ENCODE peak calls at places on chromosomes 13 and 19, in five cellular contexts. One of them, this sample, is unnamed.

GRCh38 chr19:38658462-38659306 is 11.2 kb downstream of the ACTN4 start:
- DNase-seq in GM12892: no peak
- DNase-seq in body of pancreas: peak
- DNase-seq in NCI-H2081 treated with DMSO at 0.1 percent for 48 hours: peak
- DNase-seq in putamen: no peak
- DNase-seq in this sample: peak

GRCh38 chr19:55674459-55674840 is 576 bp upstream of the EPN1 start:
- DNase-seq in GM12892: no peak
- DNase-seq in body of pancreas: no peak
- DNase-seq in NCI-H2081 treated with DMSO at 0.1 percent for 48 hours: no peak
- DNase-seq in putamen: no peak
- DNase-seq in this sample: no peak

GRCh38 chr19:49338691-49339363 is 3.6 kb downstream of the CD37 start:
- DNase-seq in body of pancreas: peak
- DNase-seq in GM12892: no peak
- DNase-seq in putamen: no peak
- DNase-seq in NCI-H2081 treated with DMSO at 0.1 percent for 48 hours: no peak
- DNase-seq in this sample: peak

GRCh38 chr13:27704681-27705080 is 83.0 kb downstream of the POLR1D start:
- DNase-seq in putamen: no peak
- DNase-seq in GM12892: no peak
- DNase-seq in NCI-H2081 treated with DMSO at 0.1 percent for 48 hours: no peak
- DNase-seq in body of pancreas: no peak
- DNase-seq in this sample: no peak

GRCh38 chr13:72657379-72657778 is 70.0 kb downstream of the MZT1 start:
- DNase-seq in body of pancreas: no peak
- DNase-seq in GM12892: no peak
- DNase-seq in putamen: no peak
- DNase-seq in NCI-H2081 treated with DMSO at 0.1 percent for 48 hours: no peak
- DNase-seq in this sample: no peak

GRCh38 chr19:1590641-1591397 is 1.8 kb downstream of the MBD3 start:
- DNase-seq in NCI-H2081 treated with DMSO at 0.1 percent for 48 hours: no peak
- DNase-seq in body of pancreas: no peak
- DNase-seq in putamen: no peak
- DNase-seq in GM12892: no peak
- DNase-seq in this sample: no peak

GRCh38 chr19:54518844-54519243 is 16.2 kb downstream of the LAIR2 start:
- DNase-seq in body of pancreas: no peak
- DNase-seq in putamen: no peak
- DNase-seq in GM12892: peak
- DNase-seq in NCI-H2081 treated with DMSO at 0.1 percent for 48 hours: no peak
- DNase-seq in this sample: no peak

GRCh38 chr19:13260883-13261653 is 110.9 kb downstream of the IER2 start:
- DNase-seq in GM12892: peak
- DNase-seq in body of pancreas: peak
- DNase-seq in NCI-H2081 treated with DMSO at 0.1 percent for 48 hours: no peak
- DNase-seq in putamen: no peak
- DNase-seq in this sample: no peak

GRCh38 chr13:69970521-69970920 is 137.1 kb upstream of the ATXN8OS start:
- DNase-seq in GM12892: no peak
- DNase-seq in NCI-H2081 treated with DMSO at 0.1 percent for 48 hours: no peak
- DNase-seq in putamen: no peak
- DNase-seq in body of pancreas: no peak
- DNase-seq in this sample: no peak

GRCh38 chr13:40083841-40084240 is 428.4 kb downstream of the COG6 start:
- DNase-seq in GM12892: no peak
- DNase-seq in NCI-H2081 treated with DMSO at 0.1 percent for 48 hours: no peak
- DNase-seq in putamen: no peak
- DNase-seq in body of pancreas: no peak
- DNase-seq in this sample: no peak

GRCh38 chr19:7526093-7526929 is 3.9 kb downstream of the MCOLN1 start:
- DNase-seq in NCI-H2081 treated with DMSO at 0.1 percent for 48 hours: no peak
- DNase-seq in putamen: no peak
- DNase-seq in GM12892: no peak
- DNase-seq in body of pancreas: no peak
- DNase-seq in this sample: no peak

GRCh38 chr13:49097374-49097773 is 121.7 kb downstream of the FNDC3A start:
- DNase-seq in NCI-H2081 treated with DMSO at 0.1 percent for 48 hours: peak
- DNase-seq in body of pancreas: peak
- DNase-seq in putamen: peak
- DNase-seq in GM12892: no peak
- DNase-seq in this sample: peak

GRCh38 chr13:85798999-85799646 is at the start of gene SLITRK6:
- DNase-seq in body of pancreas: peak
- DNase-seq in GM12892: no peak
- DNase-seq in putamen: peak
- DNase-seq in NCI-H2081 treated with DMSO at 0.1 percent for 48 hours: peak
- DNase-seq in this sample: peak

GRCh38 chr13:59679239-59679638 is 484.5 kb downstream of the DIAPH3 start:
- DNase-seq in body of pancreas: no peak
- DNase-seq in putamen: no peak
- DNase-seq in NCI-H2081 treated with DMSO at 0.1 percent for 48 hours: no peak
- DNase-seq in GM12892: no peak
- DNase-seq in this sample: no peak